ENCODE peak calls at places on chromosomes 2 and 18, in six cellular contexts. One of them, this sample, is unnamed.

GRCh38 chr2:26076001-26076587 is 42.2 kb downstream of the RAB10 start:
- DNase-seq in NCI-H774: no peak
- DNase-seq in HuH-7.5: no peak
- DNase-seq in EL: no peak
- DNase-seq in K562: no peak
- DNase-seq in left lobe of liver: no peak
- DNase-seq in this sample: no peak

GRCh38 chr18:50061876-50062517 is 132.9 kb downstream of the MYO5B start:
- DNase-seq in NCI-H774: no peak
- DNase-seq in HuH-7.5: no peak
- DNase-seq in EL: no peak
- DNase-seq in K562: no peak
- DNase-seq in left lobe of liver: no peak
- DNase-seq in this sample: no peak

GRCh38 chr2:188217266-188217665 is 74.4 kb upstream of the GULP1 start:
- DNase-seq in NCI-H774: no peak
- DNase-seq in HuH-7.5: no peak
- DNase-seq in EL: no peak
- DNase-seq in K562: no peak
- DNase-seq in left lobe of liver: no peak
- DNase-seq in this sample: no peak

GRCh38 chr18:45548614-45549013 is 66.7 kb upstream of the SLC14A2 start:
- DNase-seq in NCI-H774: no peak
- DNase-seq in HuH-7.5: peak; percentile 42
- DNase-seq in EL: no peak
- DNase-seq in K562: no peak
- DNase-seq in left lobe of liver: no peak
- DNase-seq in this sample: no peak

GRCh38 chr2:232525796-232526195 is at the start of gene CHRND:
- DNase-seq in NCI-H774: no peak
- DNase-seq in HuH-7.5: no peak
- DNase-seq in EL: no peak
- DNase-seq in K562: no peak
- DNase-seq in left lobe of liver: no peak
- DNase-seq in this sample: no peak

GRCh38 chr2:119366161-119366648 is 429 bp downstream of the C2orf76 start:
- DNase-seq in NCI-H774: no peak
- DNase-seq in HuH-7.5: no peak
- DNase-seq in EL: peak; percentile 33
- DNase-seq in K562: peak; percentile 29
- DNase-seq in left lobe of liver: peak; percentile 76
- DNase-seq in this sample: peak; percentile 27

GRCh38 chr18:45168883-45169585 is 446.2 kb upstream of the SLC14A2 start:
- DNase-seq in NCI-H774: no peak
- DNase-seq in HuH-7.5: no peak
- DNase-seq in EL: peak; percentile 79
- DNase-seq in K562: no peak
- DNase-seq in left lobe of liver: no peak
- DNase-seq in this sample: peak; percentile 80

GRCh38 chr2:186862869-186863709 is 14.1 kb upstream of the ZSWIM2 start:
- DNase-seq in NCI-H774: peak; percentile 35
- DNase-seq in HuH-7.5: no peak
- DNase-seq in EL: peak; percentile 46
- DNase-seq in K562: peak; percentile 59
- DNase-seq in left lobe of liver: no peak
- DNase-seq in this sample: peak; percentile 81